ENCODE peak calls at places on chromosomes 3 and 15, in four cellular contexts. One of them, this sample, is unnamed.

GRCh38 chr15:41969851-41970431 is 2.4 kb downstream of the EHD4 start:
- DNase-seq in ecto neural progenitor cell: peak
- DNase-seq in cardiac fibroblast: no peak
- DNase-seq in uterus: no peak
- DNase-seq in this sample: no peak

GRCh38 chr15:75775296-75776074 is 62.8 kb upstream of the CSPG4 start:
- DNase-seq in ecto neural progenitor cell: no peak
- DNase-seq in cardiac fibroblast: no peak
- DNase-seq in uterus: no peak
- DNase-seq in this sample: no peak

GRCh38 chr3:180911876-180912303 is 580 bp upstream of the FXR1 start:
- DNase-seq in ecto neural progenitor cell: no peak
- DNase-seq in cardiac fibroblast: no peak
- DNase-seq in uterus: no peak
- DNase-seq in this sample: no peak

GRCh38 chr3:13110678-13111116 is 37.5 kb upstream of the IQSEC1 start:
- DNase-seq in ecto neural progenitor cell: no peak
- DNase-seq in cardiac fibroblast: no peak
- DNase-seq in uterus: no peak
- DNase-seq in this sample: peak

GRCh38 chr3:64668582-64669510 is 19.0 kb downstream of the ADAMTS9 start:
- DNase-seq in cardiac fibroblast: no peak
- DNase-seq in uterus: no peak
- DNase-seq in ecto neural progenitor cell: no peak
- DNase-seq in this sample: no peak

GRCh38 chr3:38722760-38723568 is 73.5 kb upstream of the SCN5A start:
- DNase-seq in ecto neural progenitor cell: no peak
- DNase-seq in cardiac fibroblast: peak
- DNase-seq in uterus: no peak
- DNase-seq in this sample: no peak

GRCh38 chr3:158381274-158381868 is 189.6 kb upstream of the MLF1 start:
- DNase-seq in cardiac fibroblast: no peak
- DNase-seq in ecto neural progenitor cell: no peak
- DNase-seq in uterus: no peak
- DNase-seq in this sample: no peak

GRCh38 chr3:20546636-20547035 is 360.6 kb upstream of the SGO1 start:
- DNase-seq in cardiac fibroblast: no peak
- DNase-seq in uterus: no peak
- DNase-seq in ecto neural progenitor cell: no peak
- DNase-seq in this sample: no peak